ENCODE peak calls at places on chromosomes 3 and 15, in six cellular contexts. M is sigmoid colon, T is tibial nerve, O is stomach, B is HepG2, A is suprapubic skin. F is an unnamed sample.

GRCh38 chr15:28889346-28889745 is 3.6 kb downstream of the APBA2 start:
- DNase-seq in M (no peak), T (no peak), O (no peak), B (no peak), A (no peak), F (no peak)

GRCh38 chr3:117191245-117191644 is 481.7 kb downstream of the TUSC7 start:
- DNase-seq in M (no peak), T (no peak), O (no peak), B (no peak), A (no peak), F (no peak)

GRCh38 chr15:52337198-52337853 is 41.7 kb upstream of the MYO5C start:
- DNase-seq in M (no peak), T (no peak), O (no peak), B (peak; percentile 16), A (no peak), F (no peak)

GRCh38 chr3:126147932-126148683 is 32.3 kb downstream of the ALDH1L1 start:
- DNase-seq in M (no peak), T (no peak), O (no peak), B (no peak), A (no peak), F (peak; percentile 55)

GRCh38 chr3:132256984-132257383 is 60.2 kb upstream of the ACP3 start:
- DNase-seq in M (no peak), T (no peak), O (peak; percentile 40), B (peak; percentile 27), A (no peak), F (no peak)

GRCh38 chr3:10495003-10495402 is 10.4 kb downstream of the ATP2B2 start:
- DNase-seq in M (no peak), T (no peak), O (peak; percentile 51), B (peak; percentile 60), A (no peak), F (no peak)

GRCh38 chr3:43260412-43260811 is 25.9 kb upstream of the SNRK start:
- DNase-seq in M (no peak), T (no peak), O (no peak), B (peak; percentile 5), A (no peak), F (no peak)

GRCh38 chr3:3998140-3998977 is 199.1 kb downstream of the LRRN1 start:
- DNase-seq in M (no peak), T (no peak), O (no peak), B (peak; percentile 52), A (no peak), F (no peak)

GRCh38 chr3:185308126-185308754 is 54.4 kb upstream of the EHHADH start:
- DNase-seq in M (no peak), T (peak; percentile 73), O (peak; percentile 68), B (peak; percentile 71), A (no peak), F (no peak)

GRCh38 chr3:134937256-134938023 is 142.4 kb downstream of the EPHB1 start:
- DNase-seq in M (peak; percentile 58), T (no peak), O (no peak), B (no peak), A (no peak), F (no peak)

GRCh38 chr3:177466076-177466475 is 268.8 kb upstream of the TBL1XR1 start:
- DNase-seq in M (no peak), T (no peak), O (no peak), B (no peak), A (no peak), F (no peak)

GRCh38 chr15:78097667-78098066 is 5.3 kb downstream of the SH2D7 start:
- DNase-seq in M (peak; percentile 57), T (no peak), O (no peak), B (no peak), A (peak; percentile 47), F (no peak)

GRCh38 chr15:61715082-61715481 is 345.2 kb downstream of the VPS13C start:
- DNase-seq in M (no peak), T (no peak), O (peak; percentile 42), B (no peak), A (no peak), F (peak; percentile 87)

GRCh38 chr3:31755911-31756658 is 223.4 kb downstream of the STT3B start:
- DNase-seq in M (no peak), T (no peak), O (no peak), B (no peak), A (no peak), F (no peak)

GRCh38 chr3:175041369-175041768 is 182.2 kb downstream of the NAALADL2 start:
- DNase-seq in M (no peak), T (no peak), O (no peak), B (no peak), A (no peak), F (no peak)

GRCh38 chr3:184040010-184040409 is 8.5 kb downstream of the HTR3D start:
- DNase-seq in M (no peak), T (no peak), O (peak; percentile 29), B (peak; percentile 38), A (no peak), F (no peak)

GRCh38 chr3:57029924-57030323 is 30.5 kb upstream of the SPATA12 start:
- DNase-seq in M (no peak), T (no peak), O (no peak), B (peak; percentile 15), A (no peak), F (no peak)

GRCh38 chr3:20072422-20072821 is 32.2 kb downstream of the KAT2B start:
- DNase-seq in M (no peak), T (no peak), O (no peak), B (peak; percentile 8), A (no peak), F (no peak)

GRCh38 chr3:197880361-197881339 is 69.3 kb upstream of the RPL35A start:
- DNase-seq in M (no peak), T (no peak), O (no peak), B (peak; percentile 82), A (no peak), F (no peak)

GRCh38 chr3:56806407-56806806 is 4.7 kb upstream of the ARHGEF3 start:
- DNase-seq in M (peak; percentile 70), T (no peak), O (no peak), B (no peak), A (no peak), F (no peak)

GRCh38 chr3:55485208-55485791 is 1.8 kb downstream of the WNT5A start:
- DNase-seq in M (peak; percentile 91), T (peak; percentile 48), O (peak; percentile 77), B (peak; percentile 24), A (peak; percentile 77), F (no peak)

GRCh38 chr3:161914703-161915102 is 418.1 kb downstream of the OTOL1 start:
- DNase-seq in M (peak; percentile 69), T (peak; percentile 14), O (no peak), B (peak; percentile 44), A (no peak), F (no peak)

GRCh38 chr15:77179541-77179998 is 108.7 kb upstream of the TSPAN3 start:
- DNase-seq in M (no peak), T (no peak), O (no peak), B (no peak), A (no peak), F (no peak)

GRCh38 chr3:17491601-17492000 is 250.8 kb downstream of the TBC1D5 start:
- DNase-seq in M (no peak), T (no peak), O (no peak), B (no peak), A (no peak), F (no peak)

GRCh38 chr3:71056327-71056726 is 527.2 kb downstream of the FOXP1 start:
- DNase-seq in M (no peak), T (no peak), O (no peak), B (no peak), A (no peak), F (peak; percentile 10)

GRCh38 chr3:76203578-76203977 is 418.2 kb upstream of the ZNF717 start:
- DNase-seq in M (no peak), T (no peak), O (no peak), B (no peak), A (no peak), F (no peak)

GRCh38 chr3:127193341-127193740 is 410 bp downstream of the PRR23E start:
- DNase-seq in M (peak; percentile 40), T (no peak), O (no peak), B (no peak), A (no peak), F (no peak)

GRCh38 chr3:30826381-30827061 is 67.9 kb downstream of the GADL1 start:
- DNase-seq in M (no peak), T (no peak), O (no peak), B (no peak), A (no peak), F (peak; percentile 47)

GRCh38 chr15:78988361-78988911 is 43.6 kb upstream of the CTSH start:
- DNase-seq in M (peak; percentile 94), T (peak; percentile 79), O (peak; percentile 64), B (peak; percentile 97), A (peak; percentile 93), F (peak; percentile 93)

GRCh38 chr3:81452406-81452805 is 309.0 kb downstream of the GBE1 start:
- DNase-seq in M (no peak), T (no peak), O (no peak), B (no peak), A (no peak), F (no peak)

GRCh38 chr3:88101142-88101541 is 42.1 kb downstream of the ZNF654 start:
- DNase-seq in M (no peak), T (no peak), O (no peak), B (no peak), A (no peak), F (no peak)
- H3K27ac ChIP-seq in M (no peak overlapping the region), T (no peak overlapping the region), O (no peak overlapping the region), B (no peak overlapping the region), A (no peak overlapping the region), F (no peak overlapping the region)

DNA sequence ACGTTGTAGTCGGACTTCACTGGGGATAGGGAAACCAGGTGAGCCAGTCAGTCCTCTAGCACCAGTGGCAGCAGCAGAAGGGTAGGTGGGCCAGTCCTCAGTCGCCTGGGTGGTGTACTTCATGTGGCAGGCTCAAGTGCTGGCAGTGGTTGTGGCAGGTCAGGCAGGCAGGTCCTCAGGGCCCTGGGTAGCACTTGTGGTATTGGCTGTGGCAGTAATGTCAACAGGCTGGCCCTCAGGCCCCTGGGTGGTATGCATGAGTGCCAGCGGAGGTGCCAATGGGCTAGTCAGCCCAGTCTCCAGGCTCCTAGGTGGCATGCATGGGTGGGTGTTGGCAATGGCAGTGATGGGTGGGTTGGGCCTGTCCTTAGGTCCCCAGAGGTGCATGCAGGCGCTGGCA is 40.6 kb downstream of the FAIM start:
- DNase-seq in M (no peak), T (no peak), O (no peak), B (no peak), A (no peak), F (no peak)
- TF ChIP-seq EP300 in M (no peak), T (no peak), O (no peak), B (no peak), A (no peak), F (no peak)

GRCh38 chr15:68230157-68231100 is 901 bp upstream of the CLN6 start:
- DNase-seq in M (no peak), T (no peak), O (peak; percentile 26), B (no peak), A (peak; percentile 69), F (peak; percentile 88)
- H3K27ac ChIP-seq in M (peak overlapping the region; percentile 81), T (peak overlapping the region; percentile 93), O (peak overlapping the region; percentile 84), B (no peak overlapping the region), A (peak overlapping the region; percentile 89), F (peak overlapping the region; percentile 91)

DNA sequence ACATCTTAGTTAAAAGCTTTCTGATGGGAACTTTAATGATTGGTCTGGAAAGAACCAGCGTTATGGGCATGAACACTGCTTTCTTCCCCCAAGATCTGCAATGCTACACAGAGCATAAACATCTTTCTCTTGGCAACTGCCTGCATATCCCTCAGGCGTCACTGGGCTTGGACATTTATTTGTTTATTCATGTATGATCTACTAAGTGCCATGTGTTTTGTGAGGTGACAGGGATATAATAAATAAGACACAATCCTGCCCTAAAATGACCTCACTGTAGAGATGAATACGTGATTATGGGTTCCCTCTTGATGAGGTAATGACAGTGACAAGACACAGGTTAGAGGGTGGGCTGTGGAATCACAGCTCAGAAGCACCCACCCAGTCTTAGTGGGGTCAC is 485.3 kb downstream of the PDCD6IP start:
- DNase-seq in M (no peak), T (no peak), O (no peak), B (no peak), A (no peak), F (no peak)
- TF ChIP-seq EP300 in M (no peak), T (no peak), O (no peak), B (no peak), A (no peak), F (no peak)